ENCODE peak calls at places on chromosomes 6 and 20, in four cellular contexts. R, L, Q and P are unnamed samples.

GRCh38 chr6:83511901-83512681 is at the start of gene PRSS35:
- DNase-seq in R (peak; percentile 20), L (peak; percentile 58), Q (no peak), P (no peak)

GRCh38 chr20:34974246-34974645 is 18.6 kb downstream of the MYH7B start:
- DNase-seq in R (no peak), L (no peak), Q (no peak), P (no peak)

GRCh38 chr6:13710552-13711383 is 867 bp downstream of the RANBP9 start:
- DNase-seq in R (no peak), L (peak; percentile 52), Q (no peak), P (no peak)

GRCh38 chr6:20403080-20403765 is 1.5 kb downstream of the E2F3 start:
- DNase-seq in R (peak; percentile 65), L (peak; percentile 92), Q (peak; percentile 66), P (no peak)

GRCh38 chr6:155066371-155066770 is 71.3 kb downstream of the TIAM2 start:
- DNase-seq in R (no peak), L (no peak), Q (no peak), P (peak; percentile 61)

GRCh38 chr6:125659887-125660286 is 89.5 kb upstream of the HEY2 start:
- DNase-seq in R (no peak), L (no peak), Q (no peak), P (no peak)

GRCh38 chr20:50320910-50321796 is 130.5 kb downstream of the CEBPB start:
- DNase-seq in R (peak; percentile 76), L (peak; percentile 88), Q (peak; percentile 92), P (peak; percentile 91)

GRCh38 chr6:27061235-27061993 is 186.1 kb upstream of the PRSS16 start:
- DNase-seq in R (no peak), L (no peak), Q (no peak), P (no peak)

GRCh38 chr20:58709013-58709702 is 16.6 kb downstream of the NPEPL1 start:
- DNase-seq in R (no peak), L (peak; percentile 24), Q (no peak), P (no peak)

GRCh38 chr6:169098136-169098535 is 155.5 kb downstream of the THBS2 start:
- DNase-seq in R (no peak), L (no peak), Q (no peak), P (no peak)

GRCh38 chr6:11552390-11552789 is 14.8 kb downstream of the TMEM170B start:
- DNase-seq in R (no peak), L (no peak), Q (no peak), P (no peak)

GRCh38 chr20:63128367-63128766 is 87.6 kb downstream of the YTHDF1 start:
- DNase-seq in R (no peak), L (peak; percentile 29), Q (no peak), P (no peak)

GRCh38 chr6:161079566-161080262 is 88.1 kb downstream of the MAP3K4 start:
- DNase-seq in R (no peak), L (no peak), Q (peak; percentile 37), P (peak; percentile 42)

GRCh38 chr6:32073066-32073465 is 34.9 kb downstream of the CYP21A2 start:
- DNase-seq in R (no peak), L (no peak), Q (no peak), P (no peak)